ENCODE peak calls at places on chromosomes 11 and 22, in four cellular contexts. X is body of pancreas, R is testis, A is mesendoderm. Z is an unnamed sample.
A peak's percentile ranks its signal among the peaks of the same experiment; 100 is the strongest.

GRCh38 chr22:43197271-43197941 is 10.5 kb upstream of the TTLL12 start:
- DNase-seq in X (no peak), R (no peak), A (no peak), Z (peak; percentile 27)

GRCh38 chr11:119854521-119854920 is 125.5 kb upstream of the NECTIN1 start:
- DNase-seq in X (peak; percentile 12), R (no peak), A (no peak), Z (no peak)

GRCh38 chr11:67304511-67305113 is 1.3 kb downstream of the SSH3 start:
- DNase-seq in X (no peak), R (no peak), A (no peak), Z (no peak)

GRCh38 chr22:30088468-30088867 is 8.2 kb downstream of the HORMAD2 start:
- DNase-seq in X (no peak), R (no peak), A (no peak), Z (no peak)

GRCh38 chr11:72155751-72156150 is 20.2 kb downstream of the FOLR3 start:
- DNase-seq in X (no peak), R (no peak), A (peak; percentile 46), Z (no peak)

GRCh38 chr22:27583930-27584329 is 217.6 kb downstream of the MN1 start:
- DNase-seq in X (no peak), R (no peak), A (no peak), Z (no peak)

GRCh38 chr22:32836286-32836859 is 34.9 kb downstream of the TIMP3 start:
- DNase-seq in X (no peak), R (no peak), A (peak; percentile 36), Z (no peak)

GRCh38 chr11:82899191-82899820 is 924 bp downstream of the PRCP start:
- DNase-seq in X (no peak), R (no peak), A (peak; percentile 28), Z (no peak)

GRCh38 chr11:45161252-45162063 is 15.0 kb downstream of the PRDM11 start:
- DNase-seq in X (peak; percentile 46), R (peak; percentile 46), A (no peak), Z (peak; percentile 73)

GRCh38 chr11:122733301-122733686 is 77.8 kb downstream of the UBASH3B start:
- DNase-seq in X (peak; percentile 25), R (no peak), A (no peak), Z (no peak)

GRCh38 chr11:131899954-131900580 is 529.7 kb downstream of the NTM start:
- DNase-seq in X (no peak), R (no peak), A (peak; percentile 60), Z (no peak)

GRCh38 chr22:32380991-32381390 is 23.3 kb downstream of the RFPL3 start:
- DNase-seq in X (no peak), R (no peak), A (no peak), Z (no peak)

GRCh38 chr22:46509416-46510089 is 27.9 kb downstream of the CELSR1 start:
- DNase-seq in X (no peak), R (no peak), A (no peak), Z (no peak)

GRCh38 chr11:123576082-123576481 is 78.3 kb downstream of the SCN3B start:
- DNase-seq in X (no peak), R (no peak), A (no peak), Z (no peak)

GRCh38 chr22:40183029-40183581 is 5.4 kb downstream of the TNRC6B start:
- DNase-seq in X (peak; percentile 19), R (no peak), A (peak; percentile 67), Z (no peak)

DNA sequence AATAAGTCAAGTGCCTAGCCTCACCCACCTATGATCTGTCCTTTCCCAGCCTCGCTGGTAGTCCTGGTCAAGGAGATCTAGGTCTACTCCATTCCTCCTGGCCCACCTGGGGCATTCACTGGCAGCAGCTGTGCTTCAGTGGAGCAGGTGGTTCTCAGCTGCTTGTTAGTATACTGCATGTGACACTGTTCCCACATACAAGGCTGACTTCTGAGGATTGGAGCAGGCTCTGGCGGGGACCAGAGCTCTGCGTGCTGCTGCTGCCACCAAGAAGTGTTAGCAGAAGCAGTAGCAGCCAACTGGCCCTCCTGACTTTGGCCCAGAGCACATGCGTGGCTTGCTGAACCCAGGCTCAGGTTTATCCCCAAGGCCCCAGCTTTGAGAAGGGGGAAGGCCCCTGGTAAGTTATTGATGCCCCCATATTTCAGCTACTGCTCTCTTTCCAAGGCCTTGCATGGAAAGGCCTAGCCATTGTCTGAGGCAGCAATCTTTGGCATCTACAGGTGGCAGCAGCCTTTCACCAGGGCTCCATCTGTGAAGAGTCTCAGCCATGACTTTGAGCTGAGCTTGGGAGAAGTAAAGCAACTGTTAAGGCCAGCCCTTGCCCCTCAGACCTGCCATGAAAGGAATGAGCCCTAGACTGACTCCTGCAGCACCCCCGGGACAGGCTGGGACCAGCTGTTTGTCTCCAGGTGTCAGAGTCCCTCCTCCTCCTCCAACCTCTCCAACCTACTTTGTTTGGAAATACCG is 26.5 kb downstream of the ARHGAP1 start:
- DNase-seq in X (peak; percentile 77), R (no peak), A (peak; percentile 22), Z (no peak)
- H3K4me1 ChIP-seq in X (peaks cover 36% of the 10 kb centered on the region), R (peaks cover 26% of the 10 kb centered on the region), A (peaks cover 9% of the 10 kb centered on the region), Z (peaks cover 8% of the 10 kb centered on the region)

DNA sequence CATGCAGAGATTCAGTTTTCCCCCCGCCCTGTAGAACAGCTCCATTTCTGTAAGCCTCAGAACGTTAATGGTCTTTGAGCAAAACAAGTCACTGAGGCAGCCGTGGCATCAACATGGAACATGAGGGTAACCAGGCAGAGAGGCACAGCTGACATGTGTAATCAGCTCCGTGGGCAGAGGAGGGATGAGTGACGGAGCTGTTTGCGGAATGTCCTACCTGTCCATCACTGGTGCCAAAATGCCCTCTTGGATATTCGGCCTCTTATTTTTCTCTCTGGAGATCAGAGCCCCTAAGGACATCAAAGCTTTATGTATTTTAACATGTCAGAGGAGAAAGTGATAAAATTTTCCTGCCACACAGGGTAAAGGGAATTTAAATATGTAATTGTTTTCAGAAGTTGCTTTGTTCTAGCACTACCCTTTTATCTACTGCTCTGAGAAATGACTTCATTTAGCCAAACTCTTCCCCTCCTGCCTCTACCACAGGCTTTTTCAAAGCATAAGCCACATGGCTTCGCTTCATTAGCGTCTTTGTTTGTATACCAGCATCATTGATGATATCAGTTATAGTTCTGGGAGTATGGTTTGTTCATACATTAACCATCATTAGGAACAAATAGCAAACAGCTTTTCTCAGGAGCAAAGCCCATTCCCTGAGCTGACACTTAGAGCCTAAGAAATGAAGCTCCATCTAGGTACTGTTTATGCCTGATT is 32.9 kb downstream of the C11orf71 start:
- DNase-seq in X (no peak), R (no peak), A (no peak), Z (no peak)
- H3K27ac ChIP-seq in X (no peak overlapping the region), R (no peak overlapping the region), A (no peak overlapping the region), Z (no peak overlapping the region)

GRCh38 chr11:63764712-63765631 is 3.6 kb downstream of the ZFTA start:
- DNase-seq in X (peak; percentile 80), R (peak; percentile 67), A (peak; percentile 85), Z (no peak)
- H3K4me1 ChIP-seq in X (peaks cover 55% of the 10 kb centered on the region), R (peaks cover 32% of the 10 kb centered on the region), A (peaks cover 16% of the 10 kb centered on the region), Z (no peaks in the 10 kb centered on the region)

GRCh38 chr22:48021946-48022345 is 1259.5 kb downstream of the TBC1D22A start:
- DNase-seq in X (no peak), R (no peak), A (peak; percentile 19), Z (no peak)
- H3K27ac ChIP-seq in X (no peak overlapping the region), R (no peak overlapping the region), A (no peak overlapping the region), Z (no peak overlapping the region)

DNA sequence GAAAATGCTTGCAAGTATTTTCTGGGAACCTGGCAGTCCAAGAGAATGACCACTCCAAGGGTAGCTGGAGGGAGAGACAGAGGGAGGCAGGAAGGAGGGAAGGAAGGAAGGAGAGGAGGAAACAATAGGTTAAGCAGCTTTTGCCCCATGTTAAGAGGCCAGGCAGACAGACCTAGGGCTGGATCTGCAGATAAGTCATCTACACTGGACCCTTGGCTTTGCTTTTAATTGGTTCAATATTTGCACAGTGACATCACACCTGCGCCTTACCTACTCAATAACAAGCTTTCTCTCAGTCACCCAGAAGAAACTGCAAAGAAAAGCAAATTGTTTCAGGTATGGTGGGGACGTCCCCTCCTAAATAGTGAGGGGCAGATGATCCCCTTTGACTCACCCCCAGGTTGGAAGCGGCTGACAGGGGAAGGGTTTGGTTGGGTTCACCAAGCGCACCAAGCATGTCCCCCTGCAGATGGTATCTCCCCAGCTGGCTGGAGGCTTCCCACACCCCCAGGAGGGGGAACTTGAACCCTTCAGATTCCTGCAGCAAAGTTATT is 24.3 kb downstream of the MYH9 start:
- DNase-seq in X (peak; percentile 67), R (no peak), A (no peak), Z (no peak)
- H3K4me1 ChIP-seq in X (peaks cover 99% of the 10 kb centered on the region), R (peaks cover 53% of the 10 kb centered on the region), A (peaks cover 36% of the 10 kb centered on the region), Z (peaks cover 98% of the 10 kb centered on the region)

GRCh38 chr11:2902784-2903671 is 17.5 kb upstream of the CDKN1C start:
- DNase-seq in X (peak; percentile 58), R (no peak), A (peak; percentile 44), Z (no peak)
- H3K27ac ChIP-seq in X (peak overlapping the region; percentile 66), R (peak overlapping the region; percentile 38), A (no peak overlapping the region), Z (no peak overlapping the region)

DNA sequence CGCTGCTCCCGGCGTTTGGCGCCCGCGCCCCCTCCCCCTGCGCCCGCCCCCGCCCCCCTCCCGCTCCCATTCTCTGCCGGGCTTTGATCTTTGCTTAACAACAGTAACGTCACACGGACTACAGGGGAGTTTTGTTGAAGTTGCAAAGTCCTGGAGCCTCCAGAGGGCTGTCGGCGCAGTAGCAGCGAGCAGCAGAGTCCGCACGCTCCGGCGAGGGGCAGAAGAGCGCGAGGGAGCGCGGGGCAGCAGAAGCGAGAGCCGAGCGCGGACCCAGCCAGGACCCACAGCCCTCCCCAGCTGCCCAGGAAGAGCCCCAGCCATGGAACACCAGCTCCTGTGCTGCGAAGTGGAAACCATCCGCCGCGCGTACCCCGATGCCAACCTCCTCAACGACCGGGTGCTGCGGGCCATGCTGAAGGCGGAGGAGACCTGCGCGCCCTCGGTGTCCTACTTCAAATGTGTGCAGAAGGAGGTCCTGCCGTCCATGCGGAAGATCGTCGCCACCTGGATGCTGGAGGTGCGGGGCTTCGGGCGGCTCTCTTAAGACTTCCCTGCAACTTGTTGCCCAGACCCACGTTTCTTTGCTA is at the start of gene CCND1:
- DNase-seq in X (peak; percentile 74), R (peak; percentile 66), A (peak; percentile 98), Z (peak; percentile 81)
- H3K4me1 ChIP-seq in X (peaks cover 87% of the 10 kb centered on the region), R (peaks cover 37% of the 10 kb centered on the region), A (peaks cover 2% of the 10 kb centered on the region), Z (peaks cover 69% of the 10 kb centered on the region)

Z was measured in heart left ventricle.